ENCODE peak calls at places on chromosomes 7 and 10, in four cellular contexts. S is fibroblast of the aortic adventitia, U is astrocyte of the spinal cord, J is cardiac fibroblast. G is an unnamed sample.

GRCh38 chr7:123823898-123824753 is 20.8 kb upstream of the HYAL4 start:
- DNase-seq in J (no peak), U (no peak), S (no peak), G (no peak)

GRCh38 chr7:52500796-52501195 is 534.6 kb upstream of the POM121L12 start:
- DNase-seq in U (peak), J (no peak), S (no peak), G (peak)

GRCh38 chr7:41401833-41402232 is 301.1 kb downstream of the INHBA start:
- DNase-seq in S (no peak), U (no peak), J (no peak), G (no peak)

GRCh38 chr7:56175086-56175760 is 59.0 kb upstream of the NUPR2 start:
- DNase-seq in J (no peak), S (no peak), U (no peak), G (no peak)

GRCh38 chr7:156224441-156225225 is 412.4 kb upstream of the SHH start:
- DNase-seq in U (no peak), J (no peak), S (no peak), G (no peak)

GRCh38 chr10:75597691-75598455 is 166.4 kb downstream of the LRMDA start:
- DNase-seq in J (no peak), S (no peak), U (no peak), G (no peak)

GRCh38 chr10:90560331-90560730 is 297.5 kb downstream of the HTR7 start:
- DNase-seq in J (no peak), U (no peak), S (no peak), G (no peak)

GRCh38 chr10:4812952-4813351 is 13.1 kb upstream of the AKR1E2 start:
- DNase-seq in U (peak), S (peak), J (peak), G (peak)

GRCh38 chr7:38274493-38274892 is 1.1 kb upstream of the TARP start:
- DNase-seq in U (no peak), J (no peak), S (no peak), G (no peak)

GRCh38 chr10:67306588-67307205 is 380.9 kb downstream of the LRRTM3 start:
- DNase-seq in S (no peak), J (peak), U (peak), G (peak)

GRCh38 chr10:124282326-124282725 is 136.4 kb downstream of the OAT start:
- DNase-seq in J (no peak), S (no peak), U (no peak), G (no peak)

GRCh38 chr10:70145666-70146488 is 623 bp downstream of the TYSND1 start:
- DNase-seq in U (peak), S (peak), J (peak), G (peak)

GRCh38 chr7:27516415-27516814 is 146.3 kb downstream of the HIBADH start:
- DNase-seq in U (no peak), J (no peak), S (no peak), G (peak)

GRCh38 chr10:71608863-71609768 is 110.5 kb downstream of the C10orf105 start:
- DNase-seq in S (peak), J (peak), U (peak), G (peak)

GRCh38 chr7:69811682-69812344 is 213.5 kb downstream of the AUTS2 start:
- DNase-seq in S (no peak), U (no peak), J (no peak), G (no peak)

GRCh38 chr10:16662889-16663288 is 141.2 kb upstream of the C1QL3 start:
- DNase-seq in U (no peak), S (no peak), J (no peak), G (no peak)

GRCh38 chr10:71234017-71234894 is 21.9 kb downstream of the UNC5B start:
- DNase-seq in U (no peak), S (no peak), J (no peak), G (no peak)

GRCh38 chr10:95790982-95791381 is 35.0 kb downstream of the ENTPD1 start:
- DNase-seq in U (no peak), J (no peak), S (no peak), G (no peak)

GRCh38 chr10:132248455-132249231 is 59.1 kb downstream of the STK32C start:
- DNase-seq in U (no peak), J (peak), S (peak), G (no peak)

GRCh38 chr10:20363666-20364065 is 533.4 kb downstream of the NEBL start:
- DNase-seq in S (no peak), J (no peak), U (no peak), G (no peak)

GRCh38 chr7:95794917-95795515 is 22.7 kb downstream of the DYNC1I1 start:
- DNase-seq in S (peak), U (peak), J (peak), G (peak)

GRCh38 chr7:330554-331230 is 40.7 kb downstream of the FOXL3 start:
- DNase-seq in S (no peak), U (no peak), J (no peak), G (no peak)

GRCh38 chr10:69048103-69048502 is 39.8 kb upstream of the SRGN start:
- DNase-seq in S (no peak), U (peak), J (peak), G (peak)

GRCh38 chr7:100444311-100445278 is 8.3 kb upstream of the PPP1R35 start:
- DNase-seq in S (peak), U (peak), J (peak), G (no peak)

GRCh38 chr7:103037476-103037822 is 37.1 kb downstream of the FBXL13 start:
- DNase-seq in S (no peak), U (no peak), J (no peak), G (no peak)

GRCh38 chr7:36862685-36863375 is 138.5 kb upstream of the AOAH start:
- DNase-seq in J (no peak), U (no peak), S (no peak), G (no peak)

GRCh38 chr7:86914468-86915054 is 144.9 kb downstream of the ELAPOR2 start:
- DNase-seq in S (peak), U (peak), J (peak), G (peak)

GRCh38 chr7:131829911-131830310 is 273.5 kb upstream of the PODXL start:
- DNase-seq in S (no peak), J (no peak), U (no peak), G (no peak)

GRCh38 chr7:116165717-116166116 is 44.6 kb upstream of the TES start:
- DNase-seq in J (no peak), S (no peak), U (no peak), G (no peak)

GRCh38 chr7:47940482-47941001 is 7.7 kb downstream of the PKD1L1 start:
- DNase-seq in U (peak), J (peak), S (peak), G (no peak)

GRCh38 chr10:114631090-114631677 is 26.9 kb downstream of the ABLIM1 start:
- DNase-seq in U (no peak), S (no peak), J (no peak), G (peak)

GRCh38 chr10:114635101-114635500 is 23.0 kb downstream of the ABLIM1 start:
- DNase-seq in U (no peak), S (no peak), J (peak), G (no peak)

GRCh38 chr10:114631678-114632417 is 26.2 kb downstream of the ABLIM1 start:
- DNase-seq in S (no peak), J (peak), U (peak), G (no peak)

GRCh38 chr10:114634607-114634974 is 23.5 kb downstream of the ABLIM1 start:
- DNase-seq in J (peak), S (peak), U (peak), G (peak)

GRCh38 chr10:114632869-114633715 is 25.0 kb downstream of the ABLIM1 start:
- DNase-seq in S (peak), J (peak), U (peak), G (peak)
- H3K4me3 ChIP-seq in S (peak), J (no peak), U (no peak), G (no peak)

GRCh38 chr7:94660006-94660405 is 4.1 kb upstream of the SGCE start:
- DNase-seq in S (no peak), J (peak), U (no peak), G (no peak)

GRCh38 chr7:94656658-94656924 is 658 bp upstream of the SGCE start:
- DNase-seq in U (no peak), S (no peak), J (no peak), G (no peak)

GRCh38 chr7:94656925-94657731 is 1.2 kb upstream of the SGCE start:
- DNase-seq in U (peak), S (peak), J (peak), G (peak)

GRCh38 chr7:94655884-94656657 is at the start of gene SGCE:
- DNase-seq in S (peak), U (peak), J (peak), G (peak)

GRCh38 chr7:94657771-94658693 is 2.1 kb upstream of the SGCE start:
- DNase-seq in J (peak), U (peak), S (peak), G (peak)
- TF ChIP-seq CTCF in J (no peak), U (no peak), S (no peak), G (no peak)

DNA sequence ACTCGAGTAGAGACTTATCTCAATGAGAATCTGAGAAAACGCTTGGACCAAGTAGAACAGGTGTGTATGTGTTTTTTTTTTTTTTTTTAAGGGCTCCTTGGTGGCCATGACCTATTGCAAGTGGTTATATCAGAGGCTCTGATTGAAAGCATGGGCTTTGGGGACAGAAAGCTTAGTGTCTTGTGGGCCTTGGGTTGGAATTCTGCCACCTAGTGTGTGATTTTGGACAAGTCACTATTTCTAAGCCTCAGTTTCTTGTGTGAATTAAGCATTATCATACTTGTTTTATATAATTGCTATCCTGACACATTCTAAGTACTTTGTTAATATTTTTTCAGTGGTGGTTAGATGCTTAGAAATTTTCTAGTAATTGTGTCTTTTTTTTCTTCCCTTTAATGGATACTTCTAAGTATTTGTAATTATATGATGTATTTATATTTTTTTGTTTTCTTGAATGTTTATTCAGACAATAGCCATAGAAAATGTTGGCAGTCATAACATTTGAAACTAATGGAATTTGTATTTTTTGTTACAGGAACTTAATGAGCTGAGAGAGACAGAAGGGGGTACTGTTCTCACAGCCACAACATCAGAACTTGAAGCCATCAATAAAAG is 33.1 kb downstream of the SMC3 start:
- DNase-seq in J (peak), S (peak), U (peak), G (peak)
- H3K4me3 ChIP-seq in J (no peak), S (no peak), U (no peak), G (no peak)

GRCh38 chr10:106707657-106708056 is 456.8 kb downstream of the SORCS1 start:
- DNase-seq in U (no peak), J (no peak), S (no peak), G (no peak)

GRCh38 chr10:106711313-106711906 is 453.1 kb downstream of the SORCS1 start:
- DNase-seq in S (no peak), J (peak), U (no peak), G (peak)

GRCh38 chr10:106708521-106708920 is 456.0 kb downstream of the SORCS1 start:
- DNase-seq in U (no peak), J (no peak), S (no peak), G (no peak)

GRCh38 chr10:106705576-106706526 is 458.7 kb downstream of the SORCS1 start:
- DNase-seq in U (peak), S (peak), J (peak), G (peak)
- TF ChIP-seq CTCF in U (peak), S (peak), J (peak), G (peak)

GRCh38 chr10:12195281-12195602 is 449 bp downstream of the NUDT5 start:
- DNase-seq in U (peak), J (no peak), S (no peak), G (no peak)

GRCh38 chr10:12200850-12201249 is 4.9 kb downstream of the CDC123 start:
- DNase-seq in S (no peak), U (no peak), J (no peak), G (no peak)

GRCh38 chr10:12196531-12197211 is 683 bp downstream of the CDC123 start:
- DNase-seq in S (no peak), J (no peak), U (no peak), G (no peak)

GRCh38 chr10:12195603-12196506 is at the start of the genes CDC123 and NUDT5:
- DNase-seq in U (peak), J (peak), S (peak), G (peak)

DNA sequence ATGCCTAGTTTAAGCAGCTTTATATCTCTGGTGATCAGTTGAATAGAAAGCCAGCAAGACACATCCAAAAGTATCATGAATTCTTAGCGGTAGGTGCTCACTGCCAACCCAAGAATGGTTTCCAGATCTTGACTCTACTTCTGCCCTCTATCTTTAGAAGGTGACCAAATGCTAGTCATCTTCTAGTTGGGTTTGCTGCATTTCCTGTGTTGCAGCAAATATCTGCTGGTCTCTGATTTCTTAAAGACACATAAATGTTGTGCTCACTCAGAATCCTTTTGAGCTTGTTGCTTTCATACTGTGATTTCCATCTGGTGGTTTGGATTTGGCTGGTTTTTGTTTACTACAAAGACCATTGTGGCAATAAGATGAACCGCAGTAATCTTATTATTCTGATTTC is 2.2 kb downstream of the CDC123 start:
- DNase-seq in U (no peak), S (no peak), J (no peak), G (no peak)
- H3K4me3 ChIP-seq in U (no peak), S (no peak), J (no peak), G (no peak)

GRCh38 chr10:125631806-125632205 is 51.2 kb downstream of the TEX36 start:
- DNase-seq in U (no peak), S (no peak), J (no peak), G (no peak)

GRCh38 chr10:125628251-125629049 is 54.5 kb downstream of the TEX36 start:
- DNase-seq in S (no peak), J (no peak), U (no peak), G (no peak)

GRCh38 chr10:125627646-125628045 is 55.3 kb downstream of the TEX36 start:
- DNase-seq in J (no peak), U (no peak), S (no peak), G (no peak)

GRCh38 chr10:125626671-125627070 is 56.3 kb downstream of the TEX36 start:
- DNase-seq in J (no peak), S (no peak), U (no peak), G (no peak)

GRCh38 chr10:125629758-125630376 is 53.1 kb downstream of the TEX36 start:
- DNase-seq in S (peak), U (peak), J (peak), G (peak)
- TF ChIP-seq CTCF in S (peak), U (peak), J (peak), G (peak)

DNA sequence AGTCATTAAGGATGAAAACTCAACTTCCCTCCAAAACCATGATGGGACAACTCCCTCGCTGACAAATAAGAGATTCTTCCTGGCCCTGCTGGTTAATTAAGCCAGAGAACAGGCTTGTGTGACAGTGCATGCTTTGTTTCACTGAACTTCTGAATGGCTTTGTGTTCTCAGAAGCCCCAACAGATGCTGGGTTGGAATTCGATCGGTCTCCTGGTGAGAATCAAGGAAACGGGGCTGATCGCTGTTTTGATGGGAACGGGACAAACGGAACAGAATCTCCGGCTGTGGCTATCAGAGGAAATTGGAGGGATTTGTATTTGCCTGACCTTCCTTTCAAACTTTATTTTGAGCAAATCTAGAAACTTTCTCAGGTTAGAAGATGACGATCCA is 145.0 kb downstream of the RNF216 start:
- DNase-seq in U (no peak), S (peak), J (no peak), G (no peak)
- H3K4me3 ChIP-seq in U (no peak), S (no peak), J (no peak), G (no peak)

DNA sequence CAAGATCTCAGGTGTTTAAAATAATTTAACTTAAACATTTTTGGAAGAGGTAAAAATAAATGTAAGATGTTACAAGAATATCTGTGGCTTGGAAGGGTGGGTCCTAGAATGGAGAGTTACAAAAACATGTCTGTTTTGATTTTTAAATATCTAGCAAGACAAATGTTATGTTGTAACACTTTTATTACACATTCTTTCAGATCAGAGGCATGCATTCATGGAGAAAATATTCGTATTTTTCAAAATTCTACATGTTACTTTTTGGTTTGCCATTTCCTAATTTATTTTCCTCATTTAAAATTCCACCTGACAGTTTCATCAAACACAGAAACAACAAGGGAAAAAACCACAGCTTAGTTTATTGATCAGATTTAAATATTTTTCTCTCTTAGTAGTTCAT is 10.0 kb downstream of the WBP1L start:
- DNase-seq in S (peak), U (no peak), J (no peak), G (no peak)
- TF ChIP-seq CTCF in S (no peak), U (no peak), J (no peak), G (no peak)

GRCh38 chr10:29617880-29618340 is 16.9 kb downstream of the SVIL start:
- DNase-seq in U (no peak), J (peak), S (peak), G (no peak)
- H3K4me3 ChIP-seq in U (no peak), J (no peak), S (no peak), G (no peak)

GRCh38 chr7:50626971-50627370 is 61.8 kb upstream of the DDC start:
- DNase-seq in J (no peak), U (no peak), S (no peak), G (no peak)
- TF ChIP-seq CTCF in J (no peak), U (no peak), S (no peak), G (no peak)